ENCODE peak calls at places on chromosome 1, in four cellular contexts. V is activated T-helper 1 cell treated with anti-CD3 and anti-CD28 coated beads, Interleukin-12 subunit alpha, Interleukin-12 subunit beta, Interleukin-2, Interleukin-4 antibody, amounts not matched to agents 30 ng/mL and 10 ng/mL and 1 ng/mL, durations not matched to agents 14 hours and 24 hours and 36 hours; X is thyroid gland; G is adipocyte. S is an unnamed sample.
A peak's percentile ranks its signal among the peaks of the same experiment; 100 is the strongest.

GRCh38 chr1:31663622-31664452 is 19.2 kb upstream of the PEF1 start:
- DNase-seq in X (peak; percentile 53), V (peak; percentile 27), G (peak; percentile 71), S (peak; percentile 54)

GRCh38 chr1:91792393-91793032 is 93.4 kb downstream of the TGFBR3 start:
- DNase-seq in X (no peak), V (no peak), G (no peak), S (no peak)

GRCh38 chr1:145962157-145963102 is 1.9 kb downstream of the ANKRD34A start:
- DNase-seq in V (no peak), G (peak; percentile 67), X (peak; percentile 53), S (no peak)

GRCh38 chr1:107643766-107644165 is 321.2 kb downstream of the VAV3 start:
- DNase-seq in X (no peak), G (no peak), V (no peak), S (no peak)

GRCh38 chr1:44072204-44072603 is 40.9 kb upstream of the SLC6A9 start:
- DNase-seq in V (no peak), X (no peak), G (peak; percentile 60), S (no peak)

GRCh38 chr1:231670755-231671154 is 44.2 kb downstream of the DISC1 start:
- DNase-seq in V (no peak), X (no peak), G (no peak), S (no peak)

GRCh38 chr1:200985481-200985880 is 38.0 kb downstream of the KIF21B start:
- DNase-seq in V (no peak), X (no peak), G (no peak), S (no peak)

GRCh38 chr1:160070243-160071163 is 543 bp upstream of the KCNJ10 start:
- DNase-seq in G (peak; percentile 86), V (peak; percentile 25), X (peak; percentile 89), S (peak; percentile 74)

GRCh38 chr1:109565241-109565640 is 16.8 kb downstream of the GNAI3 start:
- DNase-seq in G (no peak), X (no peak), V (no peak), S (no peak)